ENCODE peak calls at places on chromosomes 16 and 17, in seven cellular contexts. F is type B pancreatic cell; L is MM.1S; A is astrocyte; W is cardiac muscle cell; V is CD8-positive, alpha-beta T cell; R is WTC11. H is an unnamed sample.

GRCh38 chr17:66786101-66786500 is 48.8 kb upstream of the CACNG5 start:
- DNase-seq in F (no peak), L (no peak), V (no peak), W (no peak), R (no peak), A (no peak), H (no peak)

GRCh38 chr16:14202697-14203096 is 131.6 kb downstream of the MRTFB start:
- DNase-seq in F (no peak), W (no peak), V (no peak), R (no peak), A (peak), L (no peak), H (no peak)

GRCh38 chr16:87052506-87052905 is 264.7 kb downstream of the C16orf95 start:
- DNase-seq in F (no peak), R (no peak), L (no peak), V (no peak), W (no peak), A (peak), H (no peak)

GRCh38 chr17:8745586-8746500 is 1.2 kb upstream of the CCDC42 start:
- DNase-seq in F (peak), V (peak), W (peak), A (peak), L (peak), R (peak), H (peak)

GRCh38 chr16:27439273-27440018 is 37.5 kb downstream of the IL21R start:
- DNase-seq in L (no peak), V (no peak), W (no peak), R (no peak), A (no peak), F (no peak), H (no peak)

GRCh38 chr16:88346680-88347505 is 35.9 kb upstream of the ZNF469 start:
- DNase-seq in W (no peak), F (no peak), R (no peak), A (no peak), L (no peak), V (no peak), H (no peak)

GRCh38 chr16:49952386-49952785 is 72.6 kb upstream of the CNEP1R1 start:
- DNase-seq in V (no peak), L (no peak), F (no peak), R (no peak), A (peak), W (no peak), H (no peak)

GRCh38 chr16:8505327-8505991 is 84.9 kb downstream of the TMEM114 start:
- DNase-seq in R (no peak), W (no peak), L (no peak), F (no peak), A (no peak), V (no peak), H (no peak)

GRCh38 chr16:68065716-68066305 is 19.4 kb upstream of the NFATC3 start:
- DNase-seq in V (no peak), R (no peak), A (peak), W (no peak), L (no peak), F (peak), H (no peak)

GRCh38 chr17:62704381-62704971 is 77.0 kb downstream of the MRC2 start:
- DNase-seq in V (no peak), F (no peak), L (no peak), W (peak), R (peak), A (peak), H (no peak)

GRCh38 chr17:9434502-9435113 is 141.0 kb downstream of the STX8 start:
- DNase-seq in A (no peak), L (no peak), W (no peak), R (no peak), F (no peak), V (no peak), H (no peak)

GRCh38 chr17:44005865-44006580 is 1.6 kb downstream of the NAGS start:
- DNase-seq in R (peak), V (no peak), F (no peak), W (peak), A (no peak), L (peak), H (peak)
- TF ChIP-seq CTCF in R (no peak), V (no peak), F (peak), W (peak), A (no peak), L (peak), H (peak)

GRCh38 chr17:42252528-42253172 is 23.5 kb downstream of the STAT5B start:
- DNase-seq in V (no peak), A (peak), L (no peak), W (no peak), R (no peak), F (no peak), H (no peak)

GRCh38 chr17:42253173-42253545 is 23.0 kb downstream of the STAT5B start:
- DNase-seq in F (no peak), V (no peak), R (no peak), W (no peak), A (no peak), L (no peak), H (no peak)

GRCh38 chr17:42249681-42250446 is 26.3 kb downstream of the STAT5B start:
- DNase-seq in W (no peak), L (peak), R (no peak), F (no peak), V (no peak), A (no peak), H (no peak)

GRCh38 chr17:42253601-42254000 is 22.6 kb downstream of the STAT5B start:
- DNase-seq in L (no peak), R (no peak), F (no peak), A (peak), W (no peak), V (no peak), H (no peak)

GRCh38 chr17:42251115-42251514 is 25.1 kb downstream of the STAT5B start:
- DNase-seq in W (no peak), L (no peak), F (no peak), V (no peak), A (no peak), R (no peak), H (no peak)
- TF ChIP-seq CTCF in W (peak), L (peak), F (peak), V (no peak), A (peak), R (no peak), H (no peak)

GRCh38 chr17:3815925-3816324 is 14.9 kb upstream of the ITGAE start:
- DNase-seq in A (no peak), R (no peak), L (no peak), W (no peak), V (no peak), F (no peak), H (no peak)
- TF ChIP-seq CTCF in A (peak), R (no peak), L (no peak), W (no peak), V (no peak), F (no peak), H (no peak)

GRCh38 chr17:68600123-68600880 is 865 bp downstream of the FAM20A start:
- DNase-seq in A (no peak), W (peak), V (no peak), L (no peak), F (peak), R (peak), H (peak)
- TF ChIP-seq CTCF in A (no peak), W (peak), V (no peak), L (peak), F (peak), R (no peak), H (no peak)

DNA sequence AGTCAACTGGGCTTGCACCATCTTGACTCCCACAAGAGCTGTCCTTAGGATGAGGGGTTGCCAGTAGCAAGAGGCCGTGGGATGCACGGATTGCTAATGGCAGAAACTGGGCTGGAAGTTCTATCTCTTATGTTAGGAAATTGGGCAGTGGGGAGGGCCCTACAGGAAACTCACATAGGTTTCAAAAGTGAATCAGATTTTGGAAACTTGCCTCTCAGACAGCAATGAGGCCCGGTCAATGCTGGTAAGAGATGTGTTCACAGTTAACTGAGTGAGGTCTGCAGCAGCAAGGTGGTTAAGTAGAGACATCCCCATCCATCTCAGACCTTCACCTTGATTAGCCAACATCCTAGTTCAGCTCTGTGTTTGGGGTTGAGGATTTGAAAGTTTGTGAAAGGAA is 164.7 kb downstream of the ABCA8 start:
- DNase-seq in W (no peak), L (no peak), A (peak), V (no peak), R (no peak), F (no peak), H (no peak)
- TF ChIP-seq CTCF in W (no peak), L (no peak), A (no peak), V (no peak), R (no peak), F (no peak), H (no peak)

GRCh38 chr16:75621170-75621477 is 2.0 kb downstream of the ADAT1 start:
- DNase-seq in A (no peak), R (no peak), V (no peak), F (no peak), L (peak), W (peak), H (peak)
- TF ChIP-seq CTCF in A (peak), R (no peak), V (peak), F (peak), L (peak), W (peak), H (peak)

GRCh38 chr17:7442142-7442541 is 2.7 kb upstream of the CHRNB1 start:
- DNase-seq in L (no peak), V (no peak), A (no peak), F (no peak), R (no peak), W (no peak), H (no peak)

GRCh38 chr17:7443499-7444485 is 1.1 kb upstream of the CHRNB1 start:
- DNase-seq in V (no peak), W (no peak), L (no peak), R (no peak), A (peak), F (no peak), H (no peak)

GRCh38 chr17:7444682-7445010 is 215 bp upstream of the CHRNB1 start:
- DNase-seq in L (no peak), A (no peak), R (no peak), V (no peak), F (no peak), W (no peak), H (no peak)

GRCh38 chr17:7446669-7447068 is 1.8 kb downstream of the CHRNB1 start:
- DNase-seq in V (no peak), W (no peak), F (no peak), A (no peak), R (peak), L (no peak), H (no peak)

DNA sequence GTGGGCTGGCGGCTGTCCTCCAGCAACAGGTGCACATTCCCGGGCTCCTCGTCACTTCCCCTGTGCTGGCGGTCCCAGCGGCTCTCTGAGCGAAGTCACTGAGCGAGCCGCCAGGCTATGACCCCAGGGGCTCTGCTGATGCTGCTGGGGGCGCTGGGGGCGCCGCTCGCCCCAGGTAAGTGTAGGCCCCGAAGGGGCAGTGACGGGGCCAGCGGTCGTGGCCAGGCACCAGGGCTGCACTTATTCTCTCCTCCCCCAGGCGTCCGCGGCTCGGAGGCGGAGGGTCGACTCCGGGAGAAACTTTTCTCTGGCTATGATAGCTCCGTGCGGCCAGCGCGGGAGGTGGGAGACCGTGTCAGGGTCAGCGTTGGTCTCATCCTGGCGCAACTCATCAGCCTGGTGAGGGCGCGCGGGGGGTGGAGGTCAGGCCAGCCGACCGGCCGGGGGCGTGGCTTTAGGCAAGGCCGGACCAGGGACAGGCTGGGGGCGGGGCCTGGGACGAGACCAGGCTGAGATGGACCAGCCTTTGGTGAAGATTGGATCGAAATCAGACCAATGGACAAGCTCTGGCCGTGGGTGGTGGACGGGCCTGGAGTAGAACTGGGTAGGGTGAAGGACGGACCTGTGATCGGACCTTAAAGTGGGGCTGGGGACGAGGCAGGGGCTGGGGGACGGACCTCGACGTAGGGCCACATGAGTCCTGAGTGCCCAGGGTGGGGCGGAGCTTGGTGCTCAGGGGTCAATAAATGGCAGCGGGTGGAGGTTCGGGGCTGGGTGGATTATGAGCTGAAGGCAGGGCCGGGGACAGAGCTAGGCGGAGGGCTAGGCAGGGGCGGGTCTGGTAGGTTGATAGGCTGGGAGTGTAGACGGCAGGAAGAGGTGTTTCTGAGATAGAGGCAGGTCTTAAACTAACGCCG is at the start of gene CHRNB1:
- DNase-seq in A (no peak), F (no peak), L (no peak), R (peak), W (peak), V (no peak), H (peak)
- TF ChIP-seq CTCF in A (no peak), F (peak), L (no peak), R (no peak), W (no peak), V (no peak), H (no peak)

GRCh38 chr17:55830210-55830609 is 79.4 kb downstream of the PCTP start:
- DNase-seq in V (no peak), R (no peak), F (no peak), A (no peak), L (no peak), W (no peak), H (no peak)

GRCh38 chr17:55830699-55831098 is 79.8 kb downstream of the PCTP start:
- DNase-seq in V (no peak), R (no peak), A (no peak), F (no peak), L (no peak), W (no peak), H (no peak)

GRCh38 chr17:55820675-55821074 is 69.8 kb downstream of the PCTP start:
- DNase-seq in V (no peak), W (no peak), F (no peak), R (no peak), A (no peak), L (no peak), H (no peak)

DNA sequence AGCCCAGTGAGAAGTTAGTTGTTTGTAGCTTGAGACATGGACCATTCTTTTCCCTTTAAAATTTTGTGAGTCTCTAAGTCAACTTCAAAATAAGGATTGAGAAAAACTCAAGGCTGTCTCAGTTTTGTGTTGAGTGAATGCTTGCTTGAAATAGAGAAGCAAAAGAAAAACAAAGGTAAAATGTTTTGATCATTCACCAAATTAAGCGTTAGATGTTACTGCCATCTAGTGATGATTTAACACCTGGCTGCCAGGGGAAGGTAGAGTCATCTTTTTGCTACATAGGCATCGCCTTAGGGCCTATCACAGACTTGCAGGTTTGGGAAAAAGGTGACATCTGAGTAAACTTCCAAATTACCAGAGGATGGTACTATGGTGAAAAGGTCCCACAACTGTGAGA is 74.4 kb downstream of the PCTP start:
- DNase-seq in R (no peak), L (peak), V (no peak), A (no peak), F (no peak), W (no peak), H (no peak)
- TF ChIP-seq CTCF in R (no peak), L (peak), V (no peak), A (no peak), F (peak), W (no peak), H (peak)

GRCh38 chr17:61307905-61308886 is 91.4 kb upstream of the TBX2 start:
- DNase-seq in A (peak), V (no peak), L (no peak), W (no peak), R (no peak), F (no peak), H (no peak)
- TF ChIP-seq CTCF in A (no peak), V (no peak), L (no peak), W (no peak), R (no peak), F (peak), H (no peak)

GRCh38 chr17:20033410-20033809 is 24.3 kb downstream of the SPECC1 start:
- DNase-seq in W (no peak), F (no peak), V (no peak), R (no peak), L (no peak), A (no peak), H (no peak)
- TF ChIP-seq CTCF in W (no peak), F (no peak), V (no peak), R (no peak), L (no peak), A (no peak), H (no peak)

H was measured in GM13977.